ENCODE peak calls at places on chromosomes 13 and 19, in four cellular contexts. T is Peyer's patch, Y is transverse colon, F is tibial nerve. Z is an unnamed sample.

GRCh38 chr19:8451885-8452284 is 7.1 kb downstream of the HNRNPM start:
- DNase-seq in T (no peak), Y (no peak), F (no peak), Z (no peak)

GRCh38 chr13:42474954-42475353 is 99.0 kb upstream of the TNFSF11 start:
- DNase-seq in T (no peak), Y (no peak), F (no peak), Z (no peak)

GRCh38 chr13:40660692-40661091 is 5.7 kb downstream of the FOXO1 start:
- DNase-seq in T (no peak), Y (no peak), F (no peak), Z (no peak)

GRCh38 chr19:28067882-28068281 is 1145.1 kb downstream of the UQCRFS1 start:
- DNase-seq in T (no peak), Y (no peak), F (no peak), Z (no peak)

GRCh38 chr13:98484289-98485219 is 92.4 kb downstream of the STK24 start:
- DNase-seq in T (peak), Y (peak), F (no peak), Z (no peak)

GRCh38 chr19:30297969-30298368 is 74.2 kb upstream of the ZNF536 start:
- DNase-seq in T (no peak), Y (no peak), F (no peak), Z (no peak)

GRCh38 chr19:35377656-35378055 is 6.8 kb downstream of the GPR42 start:
- DNase-seq in T (no peak), Y (no peak), F (no peak), Z (no peak)

GRCh38 chr13:49292742-49293498 is 45.2 kb downstream of the CDADC1 start:
- DNase-seq in T (no peak), Y (no peak), F (no peak), Z (no peak)

GRCh38 chr19:12880551-12881171 is 588 bp downstream of the DNASE2 start:
- DNase-seq in T (peak), Y (no peak), F (no peak), Z (no peak)

GRCh38 chr13:98778749-98779148 is 26.3 kb upstream of the SLC15A1 start:
- DNase-seq in T (no peak), Y (no peak), F (no peak), Z (no peak)

GRCh38 chr13:62483774-62484173 is 1068.1 kb upstream of the PCDH20 start:
- DNase-seq in T (no peak), Y (no peak), F (no peak), Z (no peak)

GRCh38 chr13:27120811-27121210 is 50.8 kb downstream of the USP12 start:
- DNase-seq in T (no peak), Y (no peak), F (no peak), Z (no peak)

GRCh38 chr13:49679244-49679643 is 12.0 kb downstream of the EBPL start:
- DNase-seq in T (no peak), Y (no peak), F (no peak), Z (no peak)

GRCh38 chr19:52603558-52604207 is 33.6 kb downstream of the ZNF701 start:
- DNase-seq in T (no peak), Y (no peak), F (no peak), Z (no peak)

GRCh38 chr13:98507060-98507797 is 69.7 kb downstream of the STK24 start:
- DNase-seq in T (peak), Y (peak), F (no peak), Z (no peak)

GRCh38 chr19:15369594-15369891 is 10.0 kb downstream of the AKAP8 start:
- DNase-seq in T (no peak), Y (no peak), F (no peak), Z (no peak)

GRCh38 chr13:75635621-75636338 is at the start of gene LMO7:
- DNase-seq in T (peak), Y (peak), F (peak), Z (no peak)

GRCh38 chr19:28632357-28633076 is 580.4 kb downstream of the UQCRFS1 start:
- DNase-seq in T (no peak), Y (no peak), F (no peak), Z (no peak)

GRCh38 chr13:21034602-21035190 is 26.7 kb downstream of the LATS2 start:
- DNase-seq in T (no peak), Y (no peak), F (no peak), Z (no peak)

GRCh38 chr13:28117689-28118377 is 17.5 kb upstream of the FLT3 start:
- DNase-seq in T (no peak), Y (peak), F (no peak), Z (no peak)

GRCh38 chr13:24184855-24185254 is 24.3 kb downstream of the SPATA13 start:
- DNase-seq in T (no peak), Y (no peak), F (no peak), Z (no peak)

GRCh38 chr13:95392597-95392996 is 91.3 kb upstream of the ABCC4 start:
- DNase-seq in T (no peak), Y (no peak), F (no peak), Z (no peak)

GRCh38 chr13:39512687-39513086 is 90.3 kb downstream of the LHFPL6 start:
- DNase-seq in T (no peak), Y (no peak), F (no peak), Z (no peak)

GRCh38 chr13:20161951-20162300 is 1.1 kb upstream of the GJA3 start:
- DNase-seq in T (no peak), Y (no peak), F (no peak), Z (no peak)

GRCh38 chr19:18321729-18322091 is 1.2 kb downstream of the LSM4 start:
- DNase-seq in T (no peak), Y (no peak), F (no peak), Z (no peak)

GRCh38 chr13:90800082-90800746 is 547.3 kb upstream of the MIR17HG start:
- DNase-seq in T (no peak), Y (peak), F (peak), Z (no peak)

DNA sequence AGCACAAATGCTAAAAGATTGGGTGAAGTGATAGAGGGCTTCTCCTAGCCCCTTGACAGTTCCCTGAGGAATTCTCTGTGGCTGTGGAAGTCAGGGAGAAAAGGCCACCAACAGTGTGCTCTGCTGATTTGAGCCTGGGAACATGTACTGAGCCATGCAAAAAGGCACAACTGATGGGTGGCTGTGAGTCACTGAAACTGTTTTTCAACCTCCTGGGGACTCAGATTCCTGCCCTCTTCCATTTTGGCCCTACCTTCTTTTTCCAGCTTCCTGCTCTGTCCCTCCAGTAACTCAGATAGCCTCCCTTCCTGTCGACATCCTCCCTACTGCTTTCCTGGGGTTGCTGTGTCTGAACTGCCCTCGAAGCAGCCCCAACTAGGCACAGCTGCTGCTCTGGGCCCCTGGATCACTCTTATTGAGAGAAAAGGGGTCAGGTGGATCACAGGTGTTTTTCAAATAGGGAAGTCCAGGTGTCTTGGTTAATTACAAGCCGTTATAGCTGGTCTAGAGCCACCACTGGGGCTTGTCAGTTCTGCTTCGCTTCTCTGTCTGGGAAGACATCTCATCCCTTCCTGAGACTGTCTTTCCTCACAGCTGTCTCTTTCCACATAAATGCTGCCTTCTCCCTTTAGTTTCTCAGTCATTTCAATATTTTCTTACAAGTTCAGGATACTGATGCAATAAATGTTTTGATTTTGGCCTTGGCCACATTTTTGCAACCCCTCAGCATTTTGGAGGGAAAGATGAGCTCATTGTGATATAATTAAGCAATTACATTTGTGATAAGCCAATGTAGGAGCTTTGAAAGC is 13.8 kb downstream of the FAM124A start:
- DNase-seq in T (no peak), Y (no peak), F (no peak), Z (no peak)
- H3K4me3 ChIP-seq in T (no peak), Y (no peak), F (no peak), Z (no peak)

GRCh38 chr19:2726904-2727639 is 5.9 kb upstream of the DIRAS1 start:
- DNase-seq in T (peak), Y (peak), F (no peak), Z (no peak)
- TF ChIP-seq CTCF in T (no peak), Y (no peak), F (no peak), Z (no peak)

DNA sequence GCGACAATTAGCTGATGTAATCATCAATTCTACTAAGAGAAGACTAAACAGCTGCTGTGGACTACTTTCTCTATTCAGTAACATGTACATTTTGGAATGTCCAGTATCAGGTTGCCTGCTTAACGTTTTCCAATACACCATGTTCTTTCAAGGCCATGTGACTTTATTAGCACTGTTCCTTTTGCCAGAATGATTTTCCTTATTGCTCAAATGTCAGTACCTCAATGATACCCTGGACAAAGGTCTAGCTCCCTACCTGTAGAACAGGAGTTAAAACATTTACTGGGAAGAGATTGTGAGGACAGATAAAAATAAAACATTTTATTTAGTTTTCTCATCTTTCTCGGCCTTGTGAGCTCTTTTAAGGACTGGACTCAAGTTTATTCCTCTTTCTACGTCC is 3.8 kb upstream of the RBM26 start:
- DNase-seq in T (no peak), Y (no peak), F (no peak), Z (no peak)
- H3K4me3 ChIP-seq in T (no peak), Y (no peak), F (no peak), Z (no peak)

GRCh38 chr19:723247-723646 is 14.5 kb downstream of the PALM start:
- DNase-seq in T (no peak), Y (no peak), F (no peak), Z (no peak)
- TF ChIP-seq CTCF in T (no peak), Y (no peak), F (no peak), Z (no peak)